ENCODE peak calls at places on chromosome 22, in six cellular contexts. U is HepG2, H is stomach, G is transverse colon, M is sigmoid colon, T is upper lobe of left lung. E is an unnamed sample.

GRCh38 chr22:19289475-19290161 is 1.9 kb downstream of the CLTCL1 start:
- DNase-seq in T (no peak), M (no peak), U (no peak), G (no peak), H (no peak), E (no peak)

GRCh38 chr22:46592390-46592872 is 27.8 kb upstream of the GRAMD4 start:
- DNase-seq in T (peak; percentile 63), G (peak; percentile 71), M (peak; percentile 70), U (no peak), H (no peak), E (no peak)

GRCh38 chr22:46584081-46584903 is 35.9 kb upstream of the GRAMD4 start:
- DNase-seq in G (no peak), T (peak; percentile 69), M (peak; percentile 57), U (no peak), H (no peak), E (no peak)

GRCh38 chr22:45216133-45217003 is 24.3 kb downstream of the KIAA0930 start:
- DNase-seq in T (no peak), G (no peak), H (no peak), U (no peak), M (no peak), E (no peak)

GRCh38 chr22:25970996-25971811 is 198.1 kb upstream of the SEZ6L start:
- DNase-seq in G (no peak), H (no peak), M (no peak), U (no peak), T (no peak), E (no peak)

GRCh38 chr22:45424241-45424731 is 10.8 kb downstream of the RIBC2 start:
- DNase-seq in G (no peak), M (no peak), U (no peak), T (no peak), H (no peak), E (no peak)

GRCh38 chr22:20777420-20778177 is 3.7 kb downstream of the SERPIND1 start:
- DNase-seq in G (peak; percentile 16), T (no peak), U (peak; percentile 99), M (no peak), H (no peak), E (no peak)

GRCh38 chr22:20465759-20466077 is 28.1 kb upstream of the SCARF2 start:
- DNase-seq in G (no peak), T (no peak), U (no peak), M (no peak), H (no peak), E (no peak)

GRCh38 chr22:21015051-21016006 is at the start of gene P2RX6:
- DNase-seq in H (no peak), M (no peak), U (no peak), T (peak; percentile 66), G (no peak), E (no peak)

GRCh38 chr22:23906641-23907040 is 12.5 kb downstream of the MIF start:
- DNase-seq in U (no peak), M (no peak), T (peak; percentile 37), H (no peak), G (no peak), E (no peak)
- H3K4me1 ChIP-seq in U (peaks cover 43% of the 10 kb centered on the region), M (no peaks in the 10 kb centered on the region), T (no peaks in the 10 kb centered on the region), H (peaks cover 5% of the 10 kb centered on the region), G (peaks cover 3% of the 10 kb centered on the region), E (peaks cover 2% of the 10 kb centered on the region)

GRCh38 chr22:22210889-22211833 is 33.4 kb upstream of the VPREB1 start:
- DNase-seq in G (no peak), U (no peak), T (no peak), H (no peak), M (no peak), E (no peak)

GRCh38 chr22:22203048-22203971 is 41.3 kb upstream of the VPREB1 start:
- DNase-seq in T (peak; percentile 71), H (no peak), G (no peak), M (no peak), U (no peak), E (no peak)

GRCh38 chr22:22208657-22209056 is 35.9 kb upstream of the VPREB1 start:
- DNase-seq in G (no peak), T (no peak), H (no peak), U (no peak), M (no peak), E (no peak)

GRCh38 chr22:22210375-22210774 is 34.2 kb upstream of the VPREB1 start:
- DNase-seq in H (no peak), G (no peak), M (no peak), U (no peak), T (no peak), E (no peak)

GRCh38 chr22:22207845-22208564 is 36.6 kb upstream of the VPREB1 start:
- DNase-seq in U (peak; percentile 53), T (no peak), M (no peak), G (peak; percentile 80), H (peak; percentile 76), E (no peak)
- TF ChIP-seq EP300 in U (no peak), T (no peak), M (no peak), G (no peak), H (no peak), E (no peak)

GRCh38 chr22:37559901-37560681 is at the start of gene CDC42EP1:
- DNase-seq in T (peak; percentile 93), M (peak; percentile 84), H (peak; percentile 74), G (peak; percentile 75), U (no peak), E (peak; percentile 80)
- H3K4me1 ChIP-seq in T (peaks cover 70% of the 10 kb centered on the region), M (no peaks in the 10 kb centered on the region), H (peaks cover 81% of the 10 kb centered on the region), G (peaks cover 43% of the 10 kb centered on the region), U (peaks cover 83% of the 10 kb centered on the region), E (peaks cover 13% of the 10 kb centered on the region)

GRCh38 chr22:29838599-29838956 is 504 bp upstream of the ASCC2 start:
- DNase-seq in M (no peak), T (no peak), U (no peak), G (no peak), H (no peak), E (no peak)

GRCh38 chr22:29842172-29842571 is 4.1 kb upstream of the ASCC2 start:
- DNase-seq in H (no peak), U (no peak), G (no peak), T (no peak), M (no peak), E (no peak)

GRCh38 chr22:29840498-29840897 is 2.4 kb upstream of the ASCC2 start:
- DNase-seq in G (no peak), U (no peak), M (no peak), T (no peak), H (no peak), E (no peak)

GRCh38 chr22:29833392-29833949 is 4.6 kb downstream of the ASCC2 start:
- DNase-seq in G (no peak), U (no peak), M (no peak), T (no peak), H (no peak), E (no peak)

GRCh38 chr22:29837780-29838598 is at the start of gene ASCC2:
- DNase-seq in M (peak; percentile 99), T (peak; percentile 98), U (peak; percentile 96), H (peak; percentile 100), G (peak; percentile 100), E (peak; percentile 97)
- TF ChIP-seq EP300 in M (no peak), T (no peak), U (no peak), H (no peak), G (no peak), E (no peak)

GRCh38 chr22:27867114-27867957 is 51.7 kb downstream of the PITPNB start:
- DNase-seq in M (no peak), G (no peak), T (no peak), H (no peak), U (no peak), E (no peak)
- H3K4me1 ChIP-seq in M (no peaks in the 10 kb centered on the region), G (peaks cover 53% of the 10 kb centered on the region), T (peaks cover 32% of the 10 kb centered on the region), H (peaks cover 87% of the 10 kb centered on the region), U (peaks cover 93% of the 10 kb centered on the region), E (peaks cover 15% of the 10 kb centered on the region)

DNA sequence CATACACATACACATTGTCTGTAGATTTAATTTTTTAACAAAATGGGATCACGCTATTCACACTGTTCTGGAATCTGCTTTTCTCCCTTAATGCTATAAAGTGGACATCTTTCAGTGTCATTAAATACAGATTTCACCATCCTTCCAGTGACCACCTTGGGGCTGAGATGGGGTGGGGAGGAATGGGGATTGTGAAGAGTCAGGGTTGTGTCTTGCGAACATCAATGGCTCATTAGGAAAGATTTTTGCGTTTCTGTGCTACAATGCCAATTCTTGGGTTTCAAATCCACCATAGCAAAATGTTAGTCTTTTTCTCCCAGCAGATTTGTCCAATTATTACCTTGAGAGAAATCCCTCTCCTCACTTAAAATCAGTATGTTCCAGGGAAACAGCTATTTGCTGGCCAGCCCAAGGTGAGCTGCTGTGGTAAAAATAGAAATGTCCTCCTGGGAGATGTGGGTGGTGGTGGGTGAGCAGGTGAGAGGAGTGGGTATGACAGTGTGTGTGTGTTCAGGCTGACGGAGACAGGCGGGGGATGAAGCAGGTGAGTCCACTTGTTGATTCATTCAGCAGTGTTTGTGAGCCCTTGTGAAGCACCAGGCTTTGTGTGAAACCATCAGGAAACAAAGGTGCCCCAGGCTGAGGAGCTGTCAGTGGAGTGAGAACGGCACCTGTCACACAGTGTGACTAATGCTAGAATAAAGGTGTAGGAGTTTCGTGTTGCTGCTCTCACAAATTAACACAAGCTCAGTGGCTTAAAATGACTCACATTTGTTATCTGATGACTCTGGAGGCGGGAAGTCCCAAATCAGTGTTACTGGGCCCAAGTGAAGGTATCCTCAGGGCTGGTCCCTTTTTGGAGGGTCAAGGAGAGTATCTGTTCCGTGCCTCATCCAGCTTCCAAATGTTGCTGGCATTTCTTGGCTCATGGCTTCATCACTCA is 1.7 kb upstream of the CBX6 start:
- DNase-seq in M (peak; percentile 53), G (no peak), T (no peak), U (no peak), H (peak; percentile 25), E (no peak)
- TF ChIP-seq EP300 in M (no peak), G (no peak), T (no peak), U (no peak), H (no peak), E (no peak)

GRCh38 chr22:23217171-23218052 is 37.1 kb downstream of the BCR start:
- DNase-seq in M (no peak), G (no peak), U (no peak), H (no peak), T (no peak), E (no peak)
- H3K4me1 ChIP-seq in M (no peaks in the 10 kb centered on the region), G (peaks cover 40% of the 10 kb centered on the region), U (peaks cover 64% of the 10 kb centered on the region), H (peaks cover 100% of the 10 kb centered on the region), T (peaks cover 94% of the 10 kb centered on the region), E (peaks cover 23% of the 10 kb centered on the region)

E was measured in ovary.